ENCODE peak calls at places on chromosome 21, in eight cellular contexts. One of them, this sample, is unnamed.

GRCh38 chr21:16767201-16767600 is 745.6 kb upstream of the CXADR start:
- DNase-seq in astrocyte of the spinal cord: no peak
- DNase-seq in upper lobe of right lung: no peak
- DNase-seq in AG04450: no peak
- DNase-seq in tibial artery: no peak
- DNase-seq in fibroblast of lung: no peak
- DNase-seq in testis: no peak
- DNase-seq in mammary epithelial cell: no peak
- DNase-seq in this sample: no peak

GRCh38 chr21:46141767-46142580 is 13.4 kb downstream of the FTCD start:
- DNase-seq in astrocyte of the spinal cord: no peak
- DNase-seq in upper lobe of right lung: no peak
- DNase-seq in AG04450: no peak
- DNase-seq in tibial artery: peak; percentile 60
- DNase-seq in fibroblast of lung: no peak
- DNase-seq in testis: no peak
- DNase-seq in mammary epithelial cell: no peak
- DNase-seq in this sample: no peak

GRCh38 chr21:17783816-17784598 is 35.1 kb downstream of the C21orf91 start:
- DNase-seq in astrocyte of the spinal cord: no peak
- DNase-seq in upper lobe of right lung: no peak
- DNase-seq in AG04450: no peak
- DNase-seq in tibial artery: no peak
- DNase-seq in fibroblast of lung: no peak
- DNase-seq in testis: no peak
- DNase-seq in mammary epithelial cell: no peak
- DNase-seq in this sample: no peak

GRCh38 chr21:21714396-21714795 is 716.2 kb downstream of the NCAM2 start:
- DNase-seq in astrocyte of the spinal cord: peak; percentile 81
- DNase-seq in upper lobe of right lung: no peak
- DNase-seq in AG04450: peak; percentile 24
- DNase-seq in tibial artery: no peak
- DNase-seq in fibroblast of lung: peak; percentile 95
- DNase-seq in testis: no peak
- DNase-seq in mammary epithelial cell: no peak
- DNase-seq in this sample: no peak

GRCh38 chr21:46062471-46063211 is 35.3 kb upstream of the COL6A2 start:
- DNase-seq in astrocyte of the spinal cord: no peak
- DNase-seq in upper lobe of right lung: no peak
- DNase-seq in AG04450: no peak
- DNase-seq in tibial artery: no peak
- DNase-seq in fibroblast of lung: no peak
- DNase-seq in testis: no peak
- DNase-seq in mammary epithelial cell: no peak
- DNase-seq in this sample: no peak

GRCh38 chr21:46099476-46099875 is 1.6 kb downstream of the COL6A2 start:
- DNase-seq in astrocyte of the spinal cord: no peak
- DNase-seq in upper lobe of right lung: peak; percentile 65
- DNase-seq in AG04450: no peak
- DNase-seq in tibial artery: peak; percentile 75
- DNase-seq in fibroblast of lung: no peak
- DNase-seq in testis: peak; percentile 21
- DNase-seq in mammary epithelial cell: no peak
- DNase-seq in this sample: no peak

GRCh38 chr21:28473530-28474225 is 519.0 kb downstream of the LTN1 start:
- DNase-seq in astrocyte of the spinal cord: no peak
- DNase-seq in upper lobe of right lung: no peak
- DNase-seq in AG04450: no peak
- DNase-seq in tibial artery: no peak
- DNase-seq in fibroblast of lung: no peak
- DNase-seq in testis: no peak
- DNase-seq in mammary epithelial cell: no peak
- DNase-seq in this sample: no peak

GRCh38 chr21:35674895-35675470 is 385.3 kb downstream of the SETD4 start:
- DNase-seq in astrocyte of the spinal cord: peak; percentile 34
- DNase-seq in upper lobe of right lung: no peak
- DNase-seq in AG04450: no peak
- DNase-seq in tibial artery: no peak
- DNase-seq in fibroblast of lung: peak; percentile 23
- DNase-seq in testis: peak; percentile 27
- DNase-seq in mammary epithelial cell: no peak
- DNase-seq in this sample: no peak

GRCh38 chr21:46621457-46622182 is 13.9 kb upstream of the PRMT2 start:
- DNase-seq in astrocyte of the spinal cord: peak; percentile 33
- DNase-seq in upper lobe of right lung: no peak
- DNase-seq in AG04450: no peak
- DNase-seq in tibial artery: no peak
- DNase-seq in fibroblast of lung: no peak
- DNase-seq in testis: peak; percentile 62
- DNase-seq in mammary epithelial cell: no peak
- DNase-seq in this sample: no peak

GRCh38 chr21:46346296-46347202 is 22.6 kb downstream of the PCNT start:
- DNase-seq in astrocyte of the spinal cord: no peak
- DNase-seq in upper lobe of right lung: no peak
- DNase-seq in AG04450: no peak
- DNase-seq in tibial artery: no peak
- DNase-seq in fibroblast of lung: no peak
- DNase-seq in testis: peak; percentile 69
- DNase-seq in mammary epithelial cell: no peak
- DNase-seq in this sample: no peak

GRCh38 chr21:17003763-17004373 is 509.0 kb upstream of the CXADR start:
- DNase-seq in astrocyte of the spinal cord: peak; percentile 58
- DNase-seq in upper lobe of right lung: no peak
- DNase-seq in AG04450: no peak
- DNase-seq in tibial artery: no peak
- DNase-seq in fibroblast of lung: peak; percentile 77
- DNase-seq in testis: no peak
- DNase-seq in mammary epithelial cell: peak; percentile 22
- DNase-seq in this sample: no peak

GRCh38 chr21:42061195-42061865 is 9.8 kb upstream of the UMODL1 start:
- DNase-seq in astrocyte of the spinal cord: no peak
- DNase-seq in upper lobe of right lung: peak; percentile 77
- DNase-seq in AG04450: no peak
- DNase-seq in tibial artery: no peak
- DNase-seq in fibroblast of lung: no peak
- DNase-seq in testis: no peak
- DNase-seq in mammary epithelial cell: no peak
- DNase-seq in this sample: no peak

GRCh38 chr21:46096997-46097825 is 701 bp upstream of the COL6A2 start:
- DNase-seq in astrocyte of the spinal cord: no peak
- DNase-seq in upper lobe of right lung: peak; percentile 62
- DNase-seq in AG04450: no peak
- DNase-seq in tibial artery: peak; percentile 75
- DNase-seq in fibroblast of lung: no peak
- DNase-seq in testis: peak; percentile 13
- DNase-seq in mammary epithelial cell: no peak
- DNase-seq in this sample: no peak

GRCh38 chr21:28084951-28085350 is 907.7 kb downstream of the LTN1 start:
- DNase-seq in astrocyte of the spinal cord: no peak
- DNase-seq in upper lobe of right lung: no peak
- DNase-seq in AG04450: no peak
- DNase-seq in tibial artery: no peak
- DNase-seq in fibroblast of lung: no peak
- DNase-seq in testis: no peak
- DNase-seq in mammary epithelial cell: no peak
- DNase-seq in this sample: no peak

GRCh38 chr21:20334585-20334984 is 663.6 kb upstream of the NCAM2 start:
- DNase-seq in astrocyte of the spinal cord: no peak
- DNase-seq in upper lobe of right lung: no peak
- DNase-seq in AG04450: no peak
- DNase-seq in tibial artery: no peak
- DNase-seq in fibroblast of lung: no peak
- DNase-seq in testis: no peak
- DNase-seq in mammary epithelial cell: no peak
- DNase-seq in this sample: no peak

GRCh38 chr21:32813265-32813903 is 41.8 kb upstream of the PAXBP1 start:
- DNase-seq in astrocyte of the spinal cord: no peak
- DNase-seq in upper lobe of right lung: no peak
- DNase-seq in AG04450: no peak
- DNase-seq in tibial artery: no peak
- DNase-seq in fibroblast of lung: no peak
- DNase-seq in testis: no peak
- DNase-seq in mammary epithelial cell: no peak
- DNase-seq in this sample: no peak

GRCh38 chr21:28687571-28687970 is 305.1 kb downstream of the LTN1 start:
- DNase-seq in astrocyte of the spinal cord: no peak
- DNase-seq in upper lobe of right lung: no peak
- DNase-seq in AG04450: no peak
- DNase-seq in tibial artery: no peak
- DNase-seq in fibroblast of lung: no peak
- DNase-seq in testis: no peak
- DNase-seq in mammary epithelial cell: peak; percentile 85
- DNase-seq in this sample: no peak

GRCh38 chr21:39105836-39106235 is 77.4 kb downstream of the PSMG1 start:
- DNase-seq in astrocyte of the spinal cord: no peak
- DNase-seq in upper lobe of right lung: no peak
- DNase-seq in AG04450: no peak
- DNase-seq in tibial artery: no peak
- DNase-seq in fibroblast of lung: no peak
- DNase-seq in testis: no peak
- DNase-seq in mammary epithelial cell: no peak
- DNase-seq in this sample: no peak
- TF ChIP-seq CTCF in astrocyte of the spinal cord: no peak
- TF ChIP-seq CTCF in upper lobe of right lung: no peak
- TF ChIP-seq CTCF in AG04450: no peak
- TF ChIP-seq CTCF in tibial artery: no peak
- TF ChIP-seq CTCF in fibroblast of lung: no peak
- TF ChIP-seq CTCF in testis: no peak
- TF ChIP-seq CTCF in mammary epithelial cell: no peak
- TF ChIP-seq CTCF in this sample: no peak

DNA sequence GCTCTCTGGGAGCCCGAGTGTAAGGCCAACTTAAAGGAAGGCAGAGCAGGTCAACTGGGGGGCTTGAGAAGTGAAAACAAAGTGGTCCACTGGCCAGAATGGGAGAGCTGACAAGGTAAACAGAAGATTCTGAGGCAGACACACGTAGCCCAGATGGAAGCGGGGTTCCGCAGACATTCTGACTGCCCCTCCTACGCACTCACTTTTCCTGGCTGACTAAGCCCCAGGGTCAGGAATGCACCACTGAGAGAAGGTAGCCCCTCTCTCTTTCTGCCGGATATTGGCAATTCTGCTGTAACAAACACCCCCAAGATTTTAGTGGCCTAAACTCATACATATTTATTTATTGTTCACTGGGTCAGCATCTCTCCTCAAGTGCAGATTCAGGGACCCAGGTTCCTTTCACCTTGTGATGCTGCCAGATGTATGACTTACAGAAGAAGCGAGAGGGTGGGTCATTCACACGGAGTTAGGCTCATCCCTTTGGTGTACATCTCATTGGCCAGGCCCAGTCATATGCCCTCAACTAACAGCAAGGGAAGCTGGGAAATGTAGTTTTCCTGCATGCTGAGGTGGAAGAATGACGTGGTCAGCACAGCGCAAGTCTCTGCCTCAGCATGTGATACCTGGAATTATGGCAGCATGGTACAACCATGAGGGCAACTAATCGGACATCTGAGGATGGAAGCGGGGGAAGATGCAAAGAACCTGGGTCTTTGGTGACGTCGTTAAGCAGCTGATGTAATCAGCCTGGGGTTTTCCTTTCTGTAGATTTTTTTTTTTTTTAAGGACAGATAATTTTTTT is 43.5 kb upstream of the MRPS6 start:
- DNase-seq in astrocyte of the spinal cord: peak; percentile 82
- DNase-seq in upper lobe of right lung: no peak
- DNase-seq in AG04450: peak; percentile 16
- DNase-seq in tibial artery: no peak
- DNase-seq in fibroblast of lung: peak; percentile 89
- DNase-seq in testis: peak; percentile 85
- DNase-seq in mammary epithelial cell: peak; percentile 75
- DNase-seq in this sample: no peak
- H3K4me3 ChIP-seq in astrocyte of the spinal cord: no peak overlapping the region
- H3K4me3 ChIP-seq in upper lobe of right lung: no peak overlapping the region
- H3K4me3 ChIP-seq in AG04450: no peak overlapping the region
- H3K4me3 ChIP-seq in tibial artery: no peak overlapping the region
- H3K4me3 ChIP-seq in fibroblast of lung: peak overlapping the region; percentile 12
- H3K4me3 ChIP-seq in testis: peak overlapping the region; percentile 29
- H3K4me3 ChIP-seq in mammary epithelial cell: no peak overlapping the region
- H3K4me3 ChIP-seq in this sample: no peak overlapping the region

DNA sequence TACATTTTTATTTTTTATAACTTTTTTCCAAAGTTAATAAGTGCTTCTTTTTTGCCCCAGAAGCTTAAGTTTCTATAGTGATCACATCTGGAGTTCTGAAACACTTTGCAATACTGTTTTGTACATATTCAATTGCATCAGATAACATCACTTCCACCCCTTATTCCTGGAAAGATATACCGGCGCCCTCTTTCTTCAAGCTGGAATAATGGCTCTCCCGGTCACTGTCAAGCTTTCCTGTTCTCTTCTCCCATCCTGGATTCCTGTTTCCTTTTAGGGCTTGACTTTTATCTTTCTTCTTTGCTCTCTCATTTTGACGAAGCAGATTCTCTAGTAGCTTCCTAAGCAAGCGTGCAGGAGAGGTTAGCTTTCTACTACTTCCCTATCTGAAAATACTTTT is 1866.8 kb downstream of the MRPL39 start:
- DNase-seq in astrocyte of the spinal cord: no peak
- DNase-seq in upper lobe of right lung: no peak
- DNase-seq in AG04450: no peak
- DNase-seq in tibial artery: no peak
- DNase-seq in fibroblast of lung: no peak
- DNase-seq in testis: no peak
- DNase-seq in mammary epithelial cell: no peak
- DNase-seq in this sample: no peak
- TF ChIP-seq CTCF in astrocyte of the spinal cord: no peak
- TF ChIP-seq CTCF in upper lobe of right lung: no peak
- TF ChIP-seq CTCF in AG04450: no peak
- TF ChIP-seq CTCF in tibial artery: no peak
- TF ChIP-seq CTCF in fibroblast of lung: no peak
- TF ChIP-seq CTCF in testis: no peak
- TF ChIP-seq CTCF in mammary epithelial cell: no peak
- TF ChIP-seq CTCF in this sample: no peak

DNA sequence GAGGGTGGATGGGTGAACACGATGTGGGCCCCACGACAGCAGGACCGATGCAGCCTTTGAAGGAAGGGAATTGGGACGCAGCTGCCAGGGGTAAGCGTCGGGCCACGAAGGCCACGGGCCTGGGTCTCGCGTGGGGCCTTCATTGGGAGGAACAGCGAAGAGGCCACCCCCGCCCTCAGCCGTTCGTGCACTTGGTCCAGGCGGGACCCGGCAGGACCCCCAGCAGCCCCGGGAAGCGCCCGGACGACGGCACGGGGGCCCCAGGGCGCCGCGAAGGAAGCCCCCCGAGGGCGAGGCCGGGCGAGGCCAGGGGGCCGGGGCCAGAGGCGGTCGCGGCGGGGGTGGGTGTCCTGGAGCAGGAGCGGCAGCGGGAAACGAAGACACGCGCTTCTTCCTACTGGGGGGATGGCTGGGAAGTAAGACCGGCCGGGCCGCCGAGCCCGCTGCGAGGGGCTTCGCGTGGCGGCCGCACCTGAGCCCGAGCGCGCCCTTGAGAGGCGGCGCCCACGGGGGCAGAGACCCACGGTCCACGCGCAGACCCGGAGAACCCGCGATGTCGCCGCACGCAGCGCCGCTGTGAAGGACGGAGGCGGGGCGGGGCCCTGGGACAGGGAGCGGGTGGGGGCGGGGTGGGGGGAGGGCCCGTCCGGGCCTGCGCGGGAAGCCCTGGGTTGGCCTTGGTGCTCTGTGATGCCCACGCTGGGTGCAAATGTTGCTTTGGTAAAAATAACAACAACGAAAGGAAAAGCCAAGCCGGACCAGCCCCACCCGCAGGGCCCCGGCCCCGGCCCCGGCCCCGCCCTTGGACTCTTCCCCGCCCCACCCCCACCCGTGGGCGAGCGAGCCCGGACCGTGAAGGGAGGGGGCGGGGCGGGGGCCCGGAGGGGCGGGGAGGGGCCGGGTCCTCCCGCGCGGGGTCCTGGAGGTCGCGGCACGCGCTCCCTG is 56.0 kb upstream of the ADARB1 start:
- DNase-seq in astrocyte of the spinal cord: no peak
- DNase-seq in upper lobe of right lung: peak; percentile 65
- DNase-seq in AG04450: no peak
- DNase-seq in tibial artery: peak; percentile 88
- DNase-seq in fibroblast of lung: no peak
- DNase-seq in testis: no peak
- DNase-seq in mammary epithelial cell: no peak
- DNase-seq in this sample: no peak
- H3K4me3 ChIP-seq in astrocyte of the spinal cord: peak overlapping the region; percentile 23
- H3K4me3 ChIP-seq in upper lobe of right lung: peak overlapping the region; percentile 45
- H3K4me3 ChIP-seq in AG04450: peak overlapping the region; percentile 41
- H3K4me3 ChIP-seq in tibial artery: peak overlapping the region; percentile 61
- H3K4me3 ChIP-seq in fibroblast of lung: peak overlapping the region; percentile 19
- H3K4me3 ChIP-seq in testis: peak overlapping the region; percentile 42
- H3K4me3 ChIP-seq in mammary epithelial cell: peak overlapping the region; percentile 26
- H3K4me3 ChIP-seq in this sample: peak overlapping the region; percentile 44

This sample was measured in epithelial cell of proximal tubule.